ENCODE peak calls at places on chromosomes 1 and 21, in four cellular contexts. W is body of pancreas, U is AG04450, I is prostate gland. N is an unnamed sample. For H3K9me3 and H3K27me3, the result is how much of the 10 kb centered on the place peaks cover.

GRCh38 chr21:16534408-16535099 is 804.8 kb downstream of the USP25 start:
- DNase-seq in W (peak), U (no peak), I (peak), N (peak)

GRCh38 chr1:162036156-162036555 is 12.5 kb upstream of the OLFML2B start:
- DNase-seq in W (no peak), U (no peak), I (no peak), N (no peak)

GRCh38 chr1:42170779-42171621 is 6.5 kb upstream of the GUCA2A start:
- DNase-seq in W (no peak), U (no peak), I (no peak), N (no peak)

GRCh38 chr1:227234998-227235405 is 83.3 kb downstream of the CDC42BPA start:
- DNase-seq in W (peak), U (peak), I (peak), N (peak)

GRCh38 chr1:12095822-12096263 is 32.7 kb downstream of the TNFRSF8 start:
- DNase-seq in W (no peak), U (no peak), I (no peak), N (peak)

GRCh38 chr1:89712420-89712819 is 79.5 kb downstream of the LRRC8C start:
- DNase-seq in W (no peak), U (no peak), I (no peak), N (no peak)

GRCh38 chr1:230321741-230322420 is 104.3 kb downstream of the PGBD5 start:
- DNase-seq in W (no peak), U (no peak), I (no peak), N (no peak)

GRCh38 chr1:22935450-22935849 is 37.2 kb downstream of the LACTBL1 start:
- DNase-seq in W (no peak), U (no peak), I (no peak), N (no peak)

GRCh38 chr1:183871142-183871541 is 66.2 kb downstream of the RGL1 start:
- DNase-seq in W (no peak), U (no peak), I (no peak), N (peak)

GRCh38 chr1:25051504-25051903 is 121.4 kb upstream of the RUNX3 start:
- DNase-seq in W (no peak), U (no peak), I (no peak), N (no peak)

GRCh38 chr1:168477792-168478191 is 66.0 kb downstream of the XCL2 start:
- DNase-seq in W (no peak), U (no peak), I (no peak), N (no peak)

GRCh38 chr21:33841561-33841960 is 74.0 kb downstream of the ATP5PO start:
- DNase-seq in W (no peak), U (no peak), I (no peak), N (no peak)

GRCh38 chr1:167472729-167473529 is 45.4 kb downstream of the CD247 start:
- DNase-seq in W (no peak), U (no peak), I (no peak), N (no peak)

GRCh38 chr21:34912022-34912933 is 136.8 kb downstream of the RUNX1 start:
- DNase-seq in W (no peak), U (no peak), I (no peak), N (no peak)

GRCh38 chr1:14929547-14930223 is 223.9 kb upstream of the TMEM51 start:
- DNase-seq in W (peak), U (no peak), I (peak), N (no peak)

GRCh38 chr1:211925016-211925415 is 94.5 kb upstream of the LPGAT1 start:
- DNase-seq in W (no peak), U (no peak), I (peak), N (peak)

GRCh38 chr1:64508521-64509096 is 38.7 kb downstream of the CACHD1 start:
- DNase-seq in W (no peak), U (no peak), I (no peak), N (no peak)

GRCh38 chr1:106699436-106699835 is 357.0 kb upstream of the PRMT6 start:
- DNase-seq in W (no peak), U (no peak), I (no peak), N (no peak)

DNA sequence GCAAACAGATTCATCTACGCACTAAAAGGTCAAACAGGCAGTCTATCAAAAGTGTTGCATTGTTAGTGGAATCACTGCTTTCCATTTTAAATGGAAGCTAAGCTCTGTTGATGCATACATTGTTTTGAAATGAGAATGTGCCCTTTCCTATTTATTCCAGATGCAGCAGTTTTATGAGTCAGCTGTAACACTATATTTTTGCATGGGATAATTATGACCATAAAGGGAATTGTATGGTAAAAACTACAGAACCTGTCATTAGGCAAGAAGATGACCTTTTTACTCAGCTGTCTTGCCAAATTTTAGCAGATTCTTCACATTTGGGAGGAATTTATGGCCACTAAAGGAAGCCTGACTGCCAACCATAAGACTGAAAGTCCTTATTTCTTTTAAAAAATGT is 356.3 kb upstream of the PRMT6 start:
- DNase-seq in W (no peak), U (no peak), I (no peak), N (no peak)
- H3K9me3 ChIP-seq in W (under half), U (under half), I (under half), N (under half)

GRCh38 chr1:165354739-165355138 is 1.8 kb downstream of the LMX1A start:
- DNase-seq in W (no peak), U (no peak), I (no peak), N (no peak)

GRCh38 chr1:165355221-165355976 is 1.1 kb downstream of the LMX1A start:
- DNase-seq in W (no peak), U (no peak), I (no peak), N (no peak)

GRCh38 chr1:165353731-165354671 is 2.5 kb downstream of the LMX1A start:
- DNase-seq in W (no peak), U (no peak), I (no peak), N (no peak)

GRCh38 chr1:165355977-165356811 is at the start of gene LMX1A:
- DNase-seq in W (peak), U (no peak), I (peak), N (peak)

DNA sequence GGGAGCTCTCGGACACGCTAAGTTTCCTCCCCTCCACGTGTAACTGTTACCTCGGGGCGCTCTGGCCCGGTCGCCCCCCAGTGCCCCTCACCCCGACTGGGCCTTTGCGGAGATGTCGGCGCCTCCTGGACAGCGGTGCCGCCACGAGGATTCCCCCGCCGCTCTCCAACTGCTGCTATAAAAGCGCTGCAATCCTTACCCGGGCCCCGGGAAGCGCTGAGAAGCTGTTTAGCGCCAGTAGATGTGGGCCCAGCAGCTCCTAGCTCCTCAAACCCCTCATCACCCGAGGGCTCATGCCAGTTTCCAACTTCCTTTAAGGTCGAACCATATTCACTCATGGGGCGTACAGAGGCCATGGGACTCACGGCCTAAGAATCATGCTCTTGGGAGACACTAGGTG is 361 bp upstream of the LMX1A start:
- DNase-seq in W (no peak), U (no peak), I (no peak), N (no peak)
- H3K27me3 ChIP-seq in W (under half), U (half or more), I (under half), N (half or more)

GRCh38 chr1:7789828-7790227 is 5.7 kb downstream of the PER3 start:
- DNase-seq in W (no peak), U (no peak), I (no peak), N (no peak)
- H3K9me3 ChIP-seq in W (under half), U (under half), I (under half), N (under half)

GRCh38 chr1:224900062-224900461 is 29.4 kb upstream of the DNAH14 start:
- DNase-seq in W (no peak), U (no peak), I (no peak), N (no peak)
- H3K27me3 ChIP-seq in W (under half), U (under half), I (under half), N (under half)

GRCh38 chr1:30149226-30149625 is 574.2 kb downstream of the MATN1 start:
- DNase-seq in W (no peak), U (no peak), I (no peak), N (no peak)
- H3K9me3 ChIP-seq in W (under half), U (under half), I (under half), N (under half)

GRCh38 chr1:159436469-159436868 is 3.1 kb upstream of the OR10J1 start:
- DNase-seq in W (no peak), U (no peak), I (no peak), N (no peak)
- H3K27me3 ChIP-seq in W (under half), U (under half), I (under half), N (under half)

GRCh38 chr1:152115344-152115743 is at the start of gene TCHH:
- DNase-seq in W (no peak), U (no peak), I (no peak), N (no peak)
- H3K9me3 ChIP-seq in W (under half), U (under half), I (under half), N (under half)

DNA sequence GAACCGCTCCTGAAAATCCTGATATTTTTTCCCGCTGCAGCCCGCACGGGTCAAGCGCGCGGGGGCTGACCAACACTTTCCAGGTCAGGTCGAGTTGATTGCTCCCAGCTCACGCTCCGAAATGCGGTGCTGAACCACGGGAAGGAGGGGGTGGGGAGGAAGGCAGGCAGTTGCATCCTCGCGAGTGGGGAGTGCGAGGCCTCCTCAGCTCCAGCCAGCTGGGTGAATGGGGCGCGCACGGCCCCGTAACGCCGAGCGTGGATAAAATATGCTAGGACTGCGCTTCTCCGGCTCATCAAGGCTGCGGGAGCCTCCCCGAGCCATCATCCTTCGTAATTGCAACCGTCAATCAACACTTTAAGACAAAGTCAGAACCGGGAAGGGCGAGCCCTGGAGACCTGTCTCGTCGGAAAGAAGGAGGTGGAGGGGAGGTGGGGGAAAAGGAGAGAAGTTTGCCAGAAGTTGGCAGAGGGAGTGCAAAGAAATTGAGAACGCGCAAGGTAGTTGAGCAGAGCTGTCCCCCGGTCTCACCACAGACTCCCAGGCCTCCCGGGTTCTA is 8.0 kb downstream of the NR5A2 start:
- DNase-seq in W (no peak), U (no peak), I (no peak), N (no peak)
- H3K27me3 ChIP-seq in W (under half), U (half or more), I (under half), N (half or more)

GRCh38 chr1:163202833-163203451 is at the start of gene RGS5:
- DNase-seq in W (no peak), U (no peak), I (no peak), N (no peak)
- H3K9me3 ChIP-seq in W (under half), U (under half), I (under half), N (under half)

GRCh38 chr1:36825226-36825625 is 209.1 kb downstream of the GRIK3 start:
- DNase-seq in W (no peak), U (no peak), I (no peak), N (no peak)

GRCh38 chr1:36824390-36824861 is 209.9 kb downstream of the GRIK3 start:
- DNase-seq in W (no peak), U (no peak), I (no peak), N (no peak)

GRCh38 chr1:36829951-36830350 is 204.4 kb downstream of the GRIK3 start:
- DNase-seq in W (no peak), U (no peak), I (no peak), N (no peak)

GRCh38 chr1:36831171-36831810 is 203.0 kb downstream of the GRIK3 start:
- DNase-seq in W (no peak), U (no peak), I (no peak), N (no peak)

GRCh38 chr1:36829066-36829465 is 205.2 kb downstream of the GRIK3 start:
- DNase-seq in W (no peak), U (no peak), I (no peak), N (no peak)
- H3K27me3 ChIP-seq in W (under half), U (under half), I (under half), N (under half)